ENCODE peak calls at places on chromosome 15, in five cellular contexts. J is mucosa of descending colon, P is pulmonary artery endothelial cell, B is kidney, E is pons. T is an unnamed sample.

GRCh38 chr15:57388199-57388863 is 12.0 kb downstream of the CGNL1 start:
- DNase-seq in J (no peak), B (no peak), P (no peak), E (no peak), T (no peak)

GRCh38 chr15:65101418-65101890 is 13.5 kb downstream of the UBAP1L start:
- DNase-seq in J (no peak), B (no peak), P (no peak), E (peak), T (peak)

GRCh38 chr15:28989239-28989830 is 103.6 kb downstream of the APBA2 start:
- DNase-seq in P (no peak), B (no peak), J (no peak), E (peak), T (peak)

GRCh38 chr15:63350178-63350621 is 31.4 kb downstream of the CA12 start:
- DNase-seq in J (no peak), P (no peak), E (no peak), B (no peak), T (no peak)

GRCh38 chr15:85133709-85134108 is 152.1 kb downstream of the PDE8A start:
- DNase-seq in B (no peak), E (no peak), J (no peak), P (no peak), T (no peak)

GRCh38 chr15:71066983-71067382 is 48.3 kb upstream of the THSD4 start:
- DNase-seq in J (no peak), P (no peak), E (no peak), B (no peak), T (no peak)

GRCh38 chr15:40536501-40536900 is 28.3 kb downstream of the CCDC32 start:
- DNase-seq in B (no peak), E (no peak), J (no peak), P (no peak), T (no peak)

GRCh38 chr15:66072616-66073361 is 180.8 kb downstream of the MEGF11 start:
- DNase-seq in E (no peak), P (no peak), B (peak), J (no peak), T (no peak)

GRCh38 chr15:78034495-78035191 is 42.9 kb downstream of the TBC1D2B start:
- DNase-seq in P (no peak), J (peak), E (no peak), B (no peak), T (peak)

GRCh38 chr15:43769584-43770228 is 7.1 kb downstream of the ELL3 start:
- DNase-seq in P (no peak), J (no peak), E (peak), B (no peak), T (peak)

GRCh38 chr15:87349181-87349580 is 907.4 kb downstream of the NTRK3 start:
- DNase-seq in B (no peak), P (no peak), J (no peak), E (no peak), T (no peak)

GRCh38 chr15:31130576-31131237 is 29.2 kb upstream of the TRPM1 start:
- DNase-seq in E (peak), P (no peak), J (no peak), B (no peak), T (no peak)

GRCh38 chr15:39625856-39626255 is 45.0 kb downstream of the THBS1 start:
- DNase-seq in B (no peak), P (no peak), J (no peak), E (no peak), T (no peak)

GRCh38 chr15:73630796-73631471 is 2.3 kb downstream of the NPTN start:
- DNase-seq in B (no peak), E (peak), P (no peak), J (no peak), T (no peak)

GRCh38 chr15:77013786-77014136 is 18.8 kb downstream of the PSTPIP1 start:
- DNase-seq in B (peak), E (no peak), P (no peak), J (peak), T (peak)

GRCh38 chr15:49492834-49493233 is 69.8 kb downstream of the FGF7 start:
- DNase-seq in J (no peak), P (no peak), E (no peak), B (no peak), T (no peak)

GRCh38 chr15:63034568-63034967 is 8.0 kb upstream of the TPM1 start:
- DNase-seq in J (no peak), P (no peak), E (no peak), B (no peak), T (no peak)

GRCh38 chr15:88022711-88023110 is 233.8 kb downstream of the NTRK3 start:
- DNase-seq in J (no peak), B (no peak), E (no peak), P (no peak), T (no peak)

GRCh38 chr15:62110000-62110851 is 43.4 kb downstream of the C2CD4A start:
- DNase-seq in J (no peak), B (no peak), P (peak), E (no peak), T (no peak)

GRCh38 chr15:90241343-90242192 is 7.6 kb downstream of the GDPGP1 start:
- DNase-seq in B (no peak), E (no peak), P (no peak), J (no peak), T (no peak)

GRCh38 chr15:83700082-83700481 is 46.2 kb downstream of the ADAMTSL3 start:
- DNase-seq in P (no peak), J (no peak), E (no peak), B (no peak), T (no peak)

GRCh38 chr15:39273805-39274411 is 307.0 kb upstream of the THBS1 start:
- DNase-seq in J (no peak), E (peak), B (no peak), P (no peak), T (no peak)

GRCh38 chr15:70451861-70452653 is 311.3 kb downstream of the UACA start:
- DNase-seq in B (peak), P (no peak), J (peak), E (no peak), T (no peak)

GRCh38 chr15:41822957-41823356 is 4.9 kb upstream of the JMJD7 start:
- DNase-seq in P (no peak), E (no peak), J (peak), B (peak), T (no peak)

GRCh38 chr15:57216288-57216687 is 160.0 kb upstream of the CGNL1 start:
- DNase-seq in B (no peak), E (no peak), J (no peak), P (no peak), T (no peak)

GRCh38 chr15:80418892-80419537 is 14.8 kb downstream of the ARNT2 start:
- DNase-seq in P (no peak), J (no peak), B (no peak), E (peak), T (no peak)

GRCh38 chr15:43266834-43267233 is at the start of gene TGM5:
- DNase-seq in J (no peak), P (no peak), B (peak), E (no peak), T (no peak)

GRCh38 chr15:70582143-70582945 is 181.0 kb downstream of the UACA start:
- DNase-seq in P (no peak), J (no peak), E (no peak), B (no peak), T (no peak)

GRCh38 chr15:92323480-92323879 is 70.2 kb upstream of the ST8SIA2 start:
- DNase-seq in E (no peak), B (no peak), J (no peak), P (no peak), T (no peak)

GRCh38 chr15:72168131-72168825 is 29.3 kb downstream of the GRAMD2A start:
- DNase-seq in J (no peak), B (no peak), P (no peak), E (no peak), T (no peak)

GRCh38 chr15:73240864-73241499 is 127.8 kb downstream of the HCN4 start:
- DNase-seq in P (peak), E (peak), B (no peak), J (no peak), T (peak)

GRCh38 chr15:55823699-55824098 is 80.7 kb upstream of the PRTG start:
- DNase-seq in B (no peak), E (no peak), J (no peak), P (no peak), T (no peak)

GRCh38 chr15:90934949-90935751 is at the start of gene UNC45A:
- DNase-seq in E (peak), P (no peak), J (peak), B (peak), T (peak)

GRCh38 chr15:72740202-72740601 is 43.4 kb downstream of the ADPGK start:
- DNase-seq in E (no peak), P (no peak), J (no peak), B (no peak), T (no peak)

GRCh38 chr15:100972975-100973350 is 53.8 kb downstream of the LRRK1 start:
- DNase-seq in P (no peak), E (no peak), J (no peak), B (peak), T (no peak)